ENCODE peak calls at places on chromosomes 11 and 22, in five cellular contexts. One of them, this sample, is unnamed.
A peak's percentile ranks its signal among the peaks of the same experiment; 100 is the strongest.

GRCh38 chr11:36306888-36307287 is 10.8 kb downstream of the PRR5L start:
- DNase-seq in amygdala: no peak
- DNase-seq in anterior cingulate cortex: no peak
- DNase-seq in amniotic epithelial cell: peak; percentile 37
- DNase-seq in mesendoderm: peak; percentile 61
- DNase-seq in this sample: peak; percentile 54

GRCh38 chr11:75389276-75389605 is 10.1 kb upstream of the RPS3 start:
- DNase-seq in amygdala: no peak
- DNase-seq in anterior cingulate cortex: no peak
- DNase-seq in amniotic epithelial cell: peak; percentile 83
- DNase-seq in mesendoderm: no peak
- DNase-seq in this sample: peak; percentile 55

GRCh38 chr22:32967285-32968101 is 90.7 kb downstream of the SYN3 start:
- DNase-seq in amygdala: no peak
- DNase-seq in anterior cingulate cortex: no peak
- DNase-seq in amniotic epithelial cell: no peak
- DNase-seq in mesendoderm: no peak
- DNase-seq in this sample: no peak

GRCh38 chr11:130127509-130127908 is 32.1 kb upstream of the ST14 start:
- DNase-seq in amygdala: no peak
- DNase-seq in anterior cingulate cortex: no peak
- DNase-seq in amniotic epithelial cell: no peak
- DNase-seq in mesendoderm: no peak
- DNase-seq in this sample: no peak

GRCh38 chr11:64916040-64916847 is 765 bp downstream of the ATG2A start:
- DNase-seq in amygdala: peak; percentile 48
- DNase-seq in anterior cingulate cortex: no peak
- DNase-seq in amniotic epithelial cell: peak; percentile 70
- DNase-seq in mesendoderm: peak; percentile 67
- DNase-seq in this sample: peak; percentile 82

GRCh38 chr11:47905358-47906059 is 57.4 kb upstream of the NUP160 start:
- DNase-seq in amygdala: no peak
- DNase-seq in anterior cingulate cortex: no peak
- DNase-seq in amniotic epithelial cell: peak; percentile 89
- DNase-seq in mesendoderm: no peak
- DNase-seq in this sample: peak; percentile 69

GRCh38 chr22:47620391-47620790 is 857.9 kb downstream of the TBC1D22A start:
- DNase-seq in amygdala: no peak
- DNase-seq in anterior cingulate cortex: no peak
- DNase-seq in amniotic epithelial cell: no peak
- DNase-seq in mesendoderm: no peak
- DNase-seq in this sample: no peak

GRCh38 chr11:11125618-11126017 is 227.4 kb downstream of the CSNK2A3 start:
- DNase-seq in amygdala: no peak
- DNase-seq in anterior cingulate cortex: no peak
- DNase-seq in amniotic epithelial cell: no peak
- DNase-seq in mesendoderm: no peak
- DNase-seq in this sample: no peak

GRCh38 chr11:118979434-118979833 is 7.9 kb downstream of the FOXR1 start:
- DNase-seq in amygdala: no peak
- DNase-seq in anterior cingulate cortex: no peak
- DNase-seq in amniotic epithelial cell: no peak
- DNase-seq in mesendoderm: peak; percentile 22
- DNase-seq in this sample: no peak

GRCh38 chr11:91731051-91731450 is 493.6 kb upstream of the FAT3 start:
- DNase-seq in amygdala: no peak
- DNase-seq in anterior cingulate cortex: no peak
- DNase-seq in amniotic epithelial cell: no peak
- DNase-seq in mesendoderm: peak; percentile 94
- DNase-seq in this sample: no peak

GRCh38 chr11:122159861-122160260 is 43.8 kb upstream of the BLID start:
- DNase-seq in amygdala: no peak
- DNase-seq in anterior cingulate cortex: no peak
- DNase-seq in amniotic epithelial cell: no peak
- DNase-seq in mesendoderm: no peak
- DNase-seq in this sample: no peak

GRCh38 chr11:122168218-122168617 is 52.2 kb upstream of the BLID start:
- DNase-seq in amygdala: no peak
- DNase-seq in anterior cingulate cortex: no peak
- DNase-seq in amniotic epithelial cell: no peak
- DNase-seq in mesendoderm: no peak
- DNase-seq in this sample: no peak

GRCh38 chr22:46040471-46041465 is 63.8 kb upstream of the WNT7B start:
- DNase-seq in amygdala: no peak
- DNase-seq in anterior cingulate cortex: no peak
- DNase-seq in amniotic epithelial cell: no peak
- DNase-seq in mesendoderm: no peak
- DNase-seq in this sample: no peak

GRCh38 chr22:44981857-44982256 is 27.9 kb downstream of the PHF21B start:
- DNase-seq in amygdala: no peak
- DNase-seq in anterior cingulate cortex: no peak
- DNase-seq in amniotic epithelial cell: no peak
- DNase-seq in mesendoderm: no peak
- DNase-seq in this sample: no peak

This sample was measured in fibroblast of villous mesenchyme.